ENCODE peak calls at places on chromosomes 11 and 22, in eight cellular contexts. One of them, this sample, is unnamed.

GRCh38 chr11:127136438-127136837 is 135.9 kb upstream of the KIRREL3 start:
- DNase-seq in IMR-90: no peak
- DNase-seq in colonic mucosa: no peak
- DNase-seq in cardiac fibroblast: no peak
- DNase-seq in endodermal cell: peak; percentile 60
- DNase-seq in HFF-Myc: no peak
- DNase-seq in foreskin keratinocyte: no peak
- DNase-seq in fibroblast of the aortic adventitia: no peak
- DNase-seq in this sample: no peak

GRCh38 chr11:96875772-96876171 is 486.0 kb downstream of the JRKL start:
- DNase-seq in IMR-90: no peak
- DNase-seq in colonic mucosa: no peak
- DNase-seq in cardiac fibroblast: no peak
- DNase-seq in endodermal cell: no peak
- DNase-seq in HFF-Myc: no peak
- DNase-seq in foreskin keratinocyte: no peak
- DNase-seq in fibroblast of the aortic adventitia: no peak
- DNase-seq in this sample: no peak

GRCh38 chr11:22478169-22478568 is 140.0 kb downstream of the SLC17A6 start:
- DNase-seq in IMR-90: no peak
- DNase-seq in colonic mucosa: no peak
- DNase-seq in cardiac fibroblast: no peak
- DNase-seq in endodermal cell: no peak
- DNase-seq in HFF-Myc: no peak
- DNase-seq in foreskin keratinocyte: no peak
- DNase-seq in fibroblast of the aortic adventitia: no peak
- DNase-seq in this sample: no peak

GRCh38 chr11:114398303-114398920 is 1.9 kb downstream of the C11orf71 start:
- DNase-seq in IMR-90: no peak
- DNase-seq in colonic mucosa: no peak
- DNase-seq in cardiac fibroblast: no peak
- DNase-seq in endodermal cell: no peak
- DNase-seq in HFF-Myc: no peak
- DNase-seq in foreskin keratinocyte: no peak
- DNase-seq in fibroblast of the aortic adventitia: no peak
- DNase-seq in this sample: no peak

GRCh38 chr22:50165438-50166123 is 5.0 kb upstream of the PANX2 start:
- DNase-seq in IMR-90: no peak
- DNase-seq in colonic mucosa: no peak
- DNase-seq in cardiac fibroblast: no peak
- DNase-seq in endodermal cell: no peak
- DNase-seq in HFF-Myc: no peak
- DNase-seq in foreskin keratinocyte: no peak
- DNase-seq in fibroblast of the aortic adventitia: no peak
- DNase-seq in this sample: no peak

GRCh38 chr11:70478194-70478890 is 80.0 kb downstream of the CTTN start:
- DNase-seq in IMR-90: no peak
- DNase-seq in colonic mucosa: no peak
- DNase-seq in cardiac fibroblast: no peak
- DNase-seq in endodermal cell: no peak
- DNase-seq in HFF-Myc: no peak
- DNase-seq in foreskin keratinocyte: no peak
- DNase-seq in fibroblast of the aortic adventitia: no peak
- DNase-seq in this sample: no peak

GRCh38 chr11:31233425-31233824 is 136.1 kb downstream of the DCDC1 start:
- DNase-seq in IMR-90: no peak
- DNase-seq in colonic mucosa: no peak
- DNase-seq in cardiac fibroblast: peak; percentile 0
- DNase-seq in endodermal cell: no peak
- DNase-seq in HFF-Myc: no peak
- DNase-seq in foreskin keratinocyte: no peak
- DNase-seq in fibroblast of the aortic adventitia: no peak
- DNase-seq in this sample: no peak

GRCh38 chr11:120399312-120399711 is 63.1 kb downstream of the ARHGEF12 start:
- DNase-seq in IMR-90: no peak
- DNase-seq in colonic mucosa: no peak
- DNase-seq in cardiac fibroblast: no peak
- DNase-seq in endodermal cell: no peak
- DNase-seq in HFF-Myc: no peak
- DNase-seq in foreskin keratinocyte: peak; percentile 68
- DNase-seq in fibroblast of the aortic adventitia: peak; percentile 41
- DNase-seq in this sample: no peak

GRCh38 chr22:23754980-23755636 is 883 bp upstream of the VPREB3 start:
- DNase-seq in IMR-90: no peak
- DNase-seq in colonic mucosa: no peak
- DNase-seq in cardiac fibroblast: peak; percentile 54
- DNase-seq in endodermal cell: no peak
- DNase-seq in HFF-Myc: no peak
- DNase-seq in foreskin keratinocyte: no peak
- DNase-seq in fibroblast of the aortic adventitia: peak; percentile 86
- DNase-seq in this sample: no peak

GRCh38 chr22:20525048-20525447 is 17.6 kb downstream of the MED15 start:
- DNase-seq in IMR-90: no peak
- DNase-seq in colonic mucosa: no peak
- DNase-seq in cardiac fibroblast: no peak
- DNase-seq in endodermal cell: no peak
- DNase-seq in HFF-Myc: no peak
- DNase-seq in foreskin keratinocyte: no peak
- DNase-seq in fibroblast of the aortic adventitia: no peak
- DNase-seq in this sample: no peak

GRCh38 chr11:9280655-9281301 is 15.6 kb upstream of the DENND5A start:
- DNase-seq in IMR-90: peak; percentile 81
- DNase-seq in colonic mucosa: peak; percentile 62
- DNase-seq in cardiac fibroblast: peak; percentile 74
- DNase-seq in endodermal cell: peak; percentile 6
- DNase-seq in HFF-Myc: no peak
- DNase-seq in foreskin keratinocyte: no peak
- DNase-seq in fibroblast of the aortic adventitia: peak; percentile 15
- DNase-seq in this sample: no peak

GRCh38 chr11:57567512-57568329 is at the start of gene UBE2L6:
- DNase-seq in IMR-90: no peak
- DNase-seq in colonic mucosa: peak; percentile 74
- DNase-seq in cardiac fibroblast: peak; percentile 38
- DNase-seq in endodermal cell: peak; percentile 80
- DNase-seq in HFF-Myc: no peak
- DNase-seq in foreskin keratinocyte: no peak
- DNase-seq in fibroblast of the aortic adventitia: peak; percentile 3
- DNase-seq in this sample: no peak
- TF ChIP-seq CTCF in IMR-90: peak; percentile 39
- TF ChIP-seq CTCF in colonic mucosa: no peak
- TF ChIP-seq CTCF in cardiac fibroblast: no peak
- TF ChIP-seq CTCF in endodermal cell: no peak
- TF ChIP-seq CTCF in HFF-Myc: no peak
- TF ChIP-seq CTCF in foreskin keratinocyte: no peak
- TF ChIP-seq CTCF in fibroblast of the aortic adventitia: peak; percentile 35
- TF ChIP-seq CTCF in this sample: no peak

GRCh38 chr11:2071748-2072385 is 67.3 kb downstream of the IGF2 start:
- DNase-seq in IMR-90: no peak
- DNase-seq in colonic mucosa: no peak
- DNase-seq in cardiac fibroblast: no peak
- DNase-seq in endodermal cell: no peak
- DNase-seq in HFF-Myc: no peak
- DNase-seq in foreskin keratinocyte: no peak
- DNase-seq in fibroblast of the aortic adventitia: no peak
- DNase-seq in this sample: no peak

GRCh38 chr11:2076441-2076840 is 62.7 kb downstream of the IGF2 start:
- DNase-seq in IMR-90: no peak
- DNase-seq in colonic mucosa: no peak
- DNase-seq in cardiac fibroblast: no peak
- DNase-seq in endodermal cell: no peak
- DNase-seq in HFF-Myc: no peak
- DNase-seq in foreskin keratinocyte: no peak
- DNase-seq in fibroblast of the aortic adventitia: no peak
- DNase-seq in this sample: no peak

GRCh38 chr11:2077061-2077802 is 62.0 kb downstream of the IGF2 start:
- DNase-seq in IMR-90: peak; percentile 65
- DNase-seq in colonic mucosa: no peak
- DNase-seq in cardiac fibroblast: peak; percentile 38
- DNase-seq in endodermal cell: no peak
- DNase-seq in HFF-Myc: no peak
- DNase-seq in foreskin keratinocyte: peak; percentile 94
- DNase-seq in fibroblast of the aortic adventitia: peak; percentile 22
- DNase-seq in this sample: peak; percentile 33

GRCh38 chr11:2072551-2073261 is 66.5 kb downstream of the IGF2 start:
- DNase-seq in IMR-90: peak; percentile 30
- DNase-seq in colonic mucosa: no peak
- DNase-seq in cardiac fibroblast: peak; percentile 19
- DNase-seq in endodermal cell: no peak
- DNase-seq in HFF-Myc: no peak
- DNase-seq in foreskin keratinocyte: no peak
- DNase-seq in fibroblast of the aortic adventitia: no peak
- DNase-seq in this sample: no peak

GRCh38 chr11:2074266-2074825 is 64.8 kb downstream of the IGF2 start:
- DNase-seq in IMR-90: no peak
- DNase-seq in colonic mucosa: no peak
- DNase-seq in cardiac fibroblast: no peak
- DNase-seq in endodermal cell: peak; percentile 84
- DNase-seq in HFF-Myc: no peak
- DNase-seq in foreskin keratinocyte: no peak
- DNase-seq in fibroblast of the aortic adventitia: no peak
- DNase-seq in this sample: no peak
- TF ChIP-seq CTCF in IMR-90: no peak
- TF ChIP-seq CTCF in colonic mucosa: no peak
- TF ChIP-seq CTCF in cardiac fibroblast: peak; percentile 26
- TF ChIP-seq CTCF in endodermal cell: peak; percentile 76
- TF ChIP-seq CTCF in HFF-Myc: peak; percentile 45
- TF ChIP-seq CTCF in foreskin keratinocyte: peak; percentile 11
- TF ChIP-seq CTCF in fibroblast of the aortic adventitia: no peak
- TF ChIP-seq CTCF in this sample: peak; percentile 23

GRCh38 chr11:821513-822371 is 3.0 kb downstream of the PNPLA2 start:
- DNase-seq in IMR-90: no peak
- DNase-seq in colonic mucosa: no peak
- DNase-seq in cardiac fibroblast: no peak
- DNase-seq in endodermal cell: no peak
- DNase-seq in HFF-Myc: no peak
- DNase-seq in foreskin keratinocyte: no peak
- DNase-seq in fibroblast of the aortic adventitia: no peak
- DNase-seq in this sample: no peak

GRCh38 chr11:820655-821512 is 2.2 kb downstream of the PNPLA2 start:
- DNase-seq in IMR-90: peak; percentile 56
- DNase-seq in colonic mucosa: peak; percentile 80
- DNase-seq in cardiac fibroblast: peak; percentile 70
- DNase-seq in endodermal cell: no peak
- DNase-seq in HFF-Myc: no peak
- DNase-seq in foreskin keratinocyte: no peak
- DNase-seq in fibroblast of the aortic adventitia: peak; percentile 63
- DNase-seq in this sample: no peak

GRCh38 chr11:818396-819128 is at the start of gene PNPLA2:
- DNase-seq in IMR-90: no peak
- DNase-seq in colonic mucosa: peak; percentile 73
- DNase-seq in cardiac fibroblast: peak; percentile 73
- DNase-seq in endodermal cell: no peak
- DNase-seq in HFF-Myc: no peak
- DNase-seq in foreskin keratinocyte: no peak
- DNase-seq in fibroblast of the aortic adventitia: peak; percentile 76
- DNase-seq in this sample: no peak

GRCh38 chr11:819943-820649 is 1.4 kb downstream of the PNPLA2 start:
- DNase-seq in IMR-90: peak; percentile 59
- DNase-seq in colonic mucosa: peak; percentile 96
- DNase-seq in cardiac fibroblast: peak; percentile 82
- DNase-seq in endodermal cell: peak; percentile 94
- DNase-seq in HFF-Myc: no peak
- DNase-seq in foreskin keratinocyte: no peak
- DNase-seq in fibroblast of the aortic adventitia: peak; percentile 43
- DNase-seq in this sample: no peak

GRCh38 chr11:819129-819931 is 616 bp downstream of the PNPLA2 start:
- DNase-seq in IMR-90: peak; percentile 73
- DNase-seq in colonic mucosa: peak; percentile 94
- DNase-seq in cardiac fibroblast: peak; percentile 92
- DNase-seq in endodermal cell: peak; percentile 96
- DNase-seq in HFF-Myc: no peak
- DNase-seq in foreskin keratinocyte: no peak
- DNase-seq in fibroblast of the aortic adventitia: peak; percentile 78
- DNase-seq in this sample: no peak
- TF ChIP-seq CTCF in IMR-90: peak; percentile 9
- TF ChIP-seq CTCF in colonic mucosa: no peak
- TF ChIP-seq CTCF in cardiac fibroblast: peak; percentile 8
- TF ChIP-seq CTCF in endodermal cell: no peak
- TF ChIP-seq CTCF in HFF-Myc: no peak
- TF ChIP-seq CTCF in foreskin keratinocyte: no peak
- TF ChIP-seq CTCF in fibroblast of the aortic adventitia: peak; percentile 27
- TF ChIP-seq CTCF in this sample: peak; percentile 12

GRCh38 chr11:45210846-45211245 is 64.4 kb downstream of the PRDM11 start:
- DNase-seq in IMR-90: no peak
- DNase-seq in colonic mucosa: no peak
- DNase-seq in cardiac fibroblast: no peak
- DNase-seq in endodermal cell: no peak
- DNase-seq in HFF-Myc: no peak
- DNase-seq in foreskin keratinocyte: no peak
- DNase-seq in fibroblast of the aortic adventitia: no peak
- DNase-seq in this sample: no peak

GRCh38 chr11:45211732-45212131 is 65.3 kb downstream of the PRDM11 start:
- DNase-seq in IMR-90: no peak
- DNase-seq in colonic mucosa: no peak
- DNase-seq in cardiac fibroblast: no peak
- DNase-seq in endodermal cell: no peak
- DNase-seq in HFF-Myc: no peak
- DNase-seq in foreskin keratinocyte: no peak
- DNase-seq in fibroblast of the aortic adventitia: no peak
- DNase-seq in this sample: no peak

GRCh38 chr11:45209480-45209879 is 63.0 kb downstream of the PRDM11 start:
- DNase-seq in IMR-90: no peak
- DNase-seq in colonic mucosa: no peak
- DNase-seq in cardiac fibroblast: no peak
- DNase-seq in endodermal cell: no peak
- DNase-seq in HFF-Myc: no peak
- DNase-seq in foreskin keratinocyte: no peak
- DNase-seq in fibroblast of the aortic adventitia: no peak
- DNase-seq in this sample: no peak

GRCh38 chr11:45209000-45209399 is 62.6 kb downstream of the PRDM11 start:
- DNase-seq in IMR-90: no peak
- DNase-seq in colonic mucosa: no peak
- DNase-seq in cardiac fibroblast: no peak
- DNase-seq in endodermal cell: no peak
- DNase-seq in HFF-Myc: no peak
- DNase-seq in foreskin keratinocyte: no peak
- DNase-seq in fibroblast of the aortic adventitia: no peak
- DNase-seq in this sample: no peak

DNA sequence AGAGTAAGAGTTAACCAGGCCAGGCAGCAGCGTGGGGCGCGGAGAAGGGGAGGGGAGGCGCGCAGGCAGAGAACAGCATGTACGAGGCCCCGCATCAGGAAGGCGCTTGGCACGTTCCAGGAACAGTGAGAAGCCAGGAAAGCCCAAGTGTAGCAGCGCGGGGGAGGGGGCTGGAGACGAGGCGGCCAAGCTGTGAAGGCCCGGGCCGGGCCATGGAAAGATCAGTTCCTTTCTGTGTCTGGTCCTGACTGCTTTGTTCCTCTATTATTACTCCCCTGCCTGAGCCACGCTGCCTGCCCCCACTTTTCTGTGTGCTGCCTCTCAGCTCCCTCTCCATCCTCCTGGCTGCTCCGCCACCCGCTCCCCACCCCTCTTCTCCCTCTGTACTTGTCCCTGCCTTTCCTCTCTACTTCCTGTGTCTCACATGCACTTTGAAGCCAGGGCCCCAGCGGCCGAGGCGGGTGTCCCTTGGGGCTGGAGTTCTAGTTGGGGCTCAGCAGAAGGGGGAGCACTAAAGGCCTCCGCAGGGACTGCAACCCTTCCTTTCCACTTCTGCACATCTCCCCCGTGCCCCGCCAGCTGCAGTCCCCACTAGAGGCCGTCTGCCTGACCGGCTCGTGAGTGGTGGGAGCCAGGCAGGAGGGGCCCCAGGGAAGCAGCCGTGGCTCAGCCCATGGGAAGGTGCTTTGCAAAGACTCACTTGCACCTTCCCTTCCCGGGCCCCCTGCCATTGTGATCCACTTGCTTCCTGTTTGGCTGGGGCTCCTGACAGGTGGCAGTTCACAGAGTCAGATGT is 63.7 kb downstream of the PRDM11 start:
- DNase-seq in IMR-90: peak; percentile 21
- DNase-seq in colonic mucosa: peak; percentile 42
- DNase-seq in cardiac fibroblast: peak; percentile 92
- DNase-seq in endodermal cell: peak; percentile 86
- DNase-seq in HFF-Myc: no peak
- DNase-seq in foreskin keratinocyte: no peak
- DNase-seq in fibroblast of the aortic adventitia: peak; percentile 36
- DNase-seq in this sample: no peak
- TF ChIP-seq CTCF in IMR-90: no peak
- TF ChIP-seq CTCF in colonic mucosa: no peak
- TF ChIP-seq CTCF in cardiac fibroblast: no peak
- TF ChIP-seq CTCF in endodermal cell: no peak
- TF ChIP-seq CTCF in HFF-Myc: no peak
- TF ChIP-seq CTCF in foreskin keratinocyte: no peak
- TF ChIP-seq CTCF in fibroblast of the aortic adventitia: no peak
- TF ChIP-seq CTCF in this sample: no peak